ENCODE peak calls at places on chromosomes 3 and 15, in four cellular contexts. C is neural progenitor cell; P is stimulated activated CD8-positive, alpha-beta memory T cell treated with anti-CD3 and anti-CD28 coated beads, Interleukin-2, amount 100 ng/mL, for 48 hours; F is myocyte. Z is an unnamed sample.

GRCh38 chr15:68502398-68502901 is 70.5 kb upstream of the ITGA11 start:
- DNase-seq in C (no peak), P (no peak), F (no peak), Z (no peak)

GRCh38 chr3:4996771-4997291 is 17.6 kb downstream of the BHLHE40 start:
- DNase-seq in P (no peak), F (no peak), C (no peak), Z (no peak)

GRCh38 chr15:59892995-59893394 is 111.1 kb upstream of the FOXB1 start:
- DNase-seq in C (peak; percentile 76), F (peak; percentile 56), P (no peak), Z (peak; percentile 87)

GRCh38 chr3:110929811-110930210 is 141.8 kb upstream of the NECTIN3 start:
- DNase-seq in P (no peak), F (no peak), C (no peak), Z (no peak)

GRCh38 chr15:65909831-65910230 is 40.5 kb downstream of the RAB11A start:
- DNase-seq in F (no peak), C (no peak), P (no peak), Z (no peak)

GRCh38 chr3:72896996-72897757 is 9.3 kb downstream of the GXYLT2 start:
- DNase-seq in P (no peak), F (no peak), C (no peak), Z (peak; percentile 32)

GRCh38 chr3:10982782-10983181 is 9.8 kb upstream of the SLC6A1 start:
- DNase-seq in P (no peak), F (no peak), C (no peak), Z (no peak)

GRCh38 chr15:88568589-88568988 is 22.1 kb upstream of the DET1 start:
- DNase-seq in F (no peak), P (no peak), C (no peak), Z (no peak)

GRCh38 chr15:67030036-67030762 is 35.2 kb upstream of the SMAD3 start:
- DNase-seq in C (peak; percentile 84), F (no peak), P (no peak), Z (peak; percentile 45)

GRCh38 chr3:107064445-107065060 is 312.7 kb upstream of the CCDC54 start:
- DNase-seq in F (peak; percentile 90), C (peak; percentile 79), P (peak; percentile 23), Z (peak; percentile 90)

GRCh38 chr3:38521391-38521987 is 25.3 kb downstream of the EXOG start:
- DNase-seq in P (peak; percentile 19), C (peak; percentile 78), F (peak; percentile 81), Z (peak; percentile 90)

GRCh38 chr3:55485208-55485791 is 1.8 kb downstream of the WNT5A start:
- DNase-seq in F (peak; percentile 92), C (peak; percentile 94), P (peak; percentile 27), Z (peak; percentile 95)

GRCh38 chr3:134426660-134427181 is 52.5 kb upstream of the AMOTL2 start:
- DNase-seq in C (no peak), F (peak; percentile 90), P (no peak), Z (no peak)

GRCh38 chr3:184332370-184333090 is 4.9 kb upstream of the FAM131A start:
- DNase-seq in C (no peak), F (peak; percentile 37), P (no peak), Z (no peak)

GRCh38 chr3:187064210-187065115 is 74.8 kb downstream of the RPL39L start:
- DNase-seq in P (no peak), C (no peak), F (no peak), Z (no peak)

GRCh38 chr3:48414376-48415250 is 15.3 kb downstream of the PLXNB1 start:
- DNase-seq in P (no peak), F (no peak), C (no peak), Z (no peak)

GRCh38 chr3:12143949-12144504 is 14.7 kb downstream of the TIMP4 start:
- DNase-seq in P (no peak), F (peak; percentile 95), C (no peak), Z (no peak)

GRCh38 chr15:101043911-101044624 is 124.9 kb downstream of the LRRK1 start:
- DNase-seq in C (no peak), P (no peak), F (no peak), Z (no peak)

GRCh38 chr3:120693439-120694172 is 11.6 kb upstream of the HGD start:
- DNase-seq in F (peak; percentile 26), C (no peak), P (no peak), Z (no peak)

GRCh38 chr3:186180891-186181471 is 72.1 kb upstream of the ETV5 start:
- DNase-seq in F (no peak), C (no peak), P (no peak), Z (no peak)

GRCh38 chr3:197031315-197032285 is 2.0 kb upstream of the MELTF start:
- DNase-seq in C (no peak), F (peak; percentile 95), P (no peak), Z (no peak)

GRCh38 chr3:16264174-16264707 is 502 bp downstream of the DPH3 start:
- DNase-seq in F (no peak), C (no peak), P (no peak), Z (peak; percentile 27)

GRCh38 chr15:48001393-48002059 is 119.3 kb upstream of the SLC24A5 start:
- DNase-seq in C (no peak), P (no peak), F (no peak), Z (no peak)

GRCh38 chr15:54273928-54274327 is 295.7 kb downstream of the UNC13C start:
- DNase-seq in P (no peak), C (no peak), F (no peak), Z (no peak)

GRCh38 chr3:99624536-99625236 is 13.7 kb upstream of the COL8A1 start:
- DNase-seq in C (no peak), P (no peak), F (peak; percentile 48), Z (no peak)

GRCh38 chr3:167829057-167829456 is 93.5 kb downstream of the SERPINI1 start:
- DNase-seq in C (no peak), P (no peak), F (no peak), Z (no peak)

GRCh38 chr15:83320831-83321230 is 36.4 kb upstream of the BNC1 start:
- DNase-seq in P (no peak), F (peak; percentile 37), C (no peak), Z (no peak)

GRCh38 chr3:41717591-41718093 is 244.3 kb downstream of the ULK4 start:
- DNase-seq in C (no peak), F (no peak), P (no peak), Z (no peak)

GRCh38 chr15:89654847-89655805 is at the start of gene KIF7:
- DNase-seq in F (peak; percentile 46), P (peak; percentile 27), C (peak; percentile 91), Z (peak; percentile 88)

GRCh38 chr3:96070682-96071081 is 743.7 kb upstream of the EPHA6 start:
- DNase-seq in C (no peak), F (no peak), P (no peak), Z (no peak)

GRCh38 chr3:10445561-10445960 is 59.8 kb downstream of the ATP2B2 start:
- DNase-seq in F (no peak), C (no peak), P (no peak), Z (no peak)

GRCh38 chr3:77204788-77205187 is 164.9 kb downstream of the ROBO2 start:
- DNase-seq in P (no peak), C (peak; percentile 7), F (no peak), Z (no peak)

GRCh38 chr15:59609730-59610712 is 1.6 kb upstream of the GCNT3 start:
- DNase-seq in F (peak; percentile 54), C (no peak), P (no peak), Z (no peak)

GRCh38 chr3:85571835-85572234 is 613.0 kb downstream of the CADM2 start:
- DNase-seq in P (no peak), F (peak; percentile 55), C (no peak), Z (no peak)

GRCh38 chr3:28018925-28019718 is 222.3 kb upstream of the CMC1 start:
- DNase-seq in F (no peak), P (no peak), C (peak; percentile 29), Z (no peak)

GRCh38 chr3:71989165-71989564 is 204.2 kb upstream of the PROK2 start:
- DNase-seq in P (no peak), F (peak; percentile 40), C (no peak), Z (no peak)

GRCh38 chr3:37984596-37984995 is 6.0 kb upstream of the VILL start:
- DNase-seq in P (no peak), F (no peak), C (no peak), Z (no peak)

Z was measured in left kidney.